ENCODE peak calls at places on chromosome 5, in six cellular contexts. Q, Z, P, Y, A and M are unnamed samples. For H3K36me3, the result is how much of the 10 kb centered on the place peaks cover.

GRCh38 chr5:168174376-168174775 is 117.1 kb upstream of the WWC1 start:
- DNase-seq in Q (no peak), P (no peak), A (no peak), Y (no peak), Z (no peak), M (no peak)

GRCh38 chr5:56816546-56817081 is 1.3 kb downstream of the MAP3K1 start:
- DNase-seq in P (peak), A (peak), Y (peak), Q (peak), Z (peak), M (peak)

GRCh38 chr5:125890387-125890955 is 532.7 kb upstream of the GRAMD2B start:
- DNase-seq in A (no peak), Z (no peak), Q (no peak), P (no peak), Y (no peak), M (no peak)

GRCh38 chr5:179343021-179343781 is 2.1 kb downstream of the ADAMTS2 start:
- DNase-seq in P (no peak), Q (no peak), Z (no peak), Y (no peak), A (no peak), M (no peak)

GRCh38 chr5:71789746-71790145 is 70.7 kb downstream of the CARTPT start:
- DNase-seq in Y (no peak), A (no peak), Q (no peak), Z (no peak), P (no peak), M (no peak)

GRCh38 chr5:172833691-172834569 is at the start of gene ERGIC1:
- DNase-seq in Q (peak), P (peak), Y (peak), Z (peak), A (peak), M (peak)

GRCh38 chr5:109049565-109049964 is 301.9 kb downstream of the FER start:
- DNase-seq in P (no peak), Q (no peak), Z (no peak), Y (no peak), A (no peak), M (no peak)

GRCh38 chr5:126446498-126447224 is 23.5 kb downstream of the GRAMD2B start:
- DNase-seq in P (peak), Q (peak), A (peak), Y (no peak), Z (no peak), M (no peak)

GRCh38 chr5:141853895-141854626 is 24.1 kb downstream of the PCDH1 start:
- DNase-seq in Q (no peak), A (no peak), Y (no peak), Z (no peak), P (no peak), M (no peak)

GRCh38 chr5:32283061-32283460 is 29.7 kb downstream of the MTMR12 start:
- DNase-seq in P (no peak), Y (no peak), Z (no peak), Q (no peak), A (no peak), M (no peak)

GRCh38 chr5:1793301-1793740 is 6.3 kb downstream of the MRPL36 start:
- DNase-seq in P (no peak), Z (no peak), Y (no peak), Q (no peak), A (no peak), M (no peak)

GRCh38 chr5:122760281-122760680 is 14.6 kb upstream of the SNX2 start:
- DNase-seq in A (no peak), Q (no peak), Y (no peak), Z (no peak), P (no peak), M (no peak)

GRCh38 chr5:95533761-95534160 is 21.0 kb downstream of the SKIC3 start:
- DNase-seq in A (no peak), Z (no peak), Q (no peak), Y (no peak), P (no peak), M (no peak)

GRCh38 chr5:95531491-95531890 is 23.3 kb downstream of the SKIC3 start:
- DNase-seq in Y (no peak), Q (no peak), A (no peak), P (no peak), Z (no peak), M (no peak)

GRCh38 chr5:95530441-95530840 is 24.3 kb downstream of the SKIC3 start:
- DNase-seq in A (no peak), P (no peak), Z (no peak), Y (no peak), Q (no peak), M (no peak)

GRCh38 chr5:95532415-95532814 is 22.4 kb downstream of the SKIC3 start:
- DNase-seq in P (no peak), Y (no peak), Q (no peak), A (no peak), Z (no peak), M (no peak)

GRCh38 chr5:95533106-95533505 is 21.7 kb downstream of the SKIC3 start:
- DNase-seq in Q (no peak), P (no peak), Y (no peak), Z (no peak), A (no peak), M (no peak)
- H3K36me3 ChIP-seq in Q (under half), P (under half), Y (half or more), Z (under half), A (half or more), M (under half)

DNA sequence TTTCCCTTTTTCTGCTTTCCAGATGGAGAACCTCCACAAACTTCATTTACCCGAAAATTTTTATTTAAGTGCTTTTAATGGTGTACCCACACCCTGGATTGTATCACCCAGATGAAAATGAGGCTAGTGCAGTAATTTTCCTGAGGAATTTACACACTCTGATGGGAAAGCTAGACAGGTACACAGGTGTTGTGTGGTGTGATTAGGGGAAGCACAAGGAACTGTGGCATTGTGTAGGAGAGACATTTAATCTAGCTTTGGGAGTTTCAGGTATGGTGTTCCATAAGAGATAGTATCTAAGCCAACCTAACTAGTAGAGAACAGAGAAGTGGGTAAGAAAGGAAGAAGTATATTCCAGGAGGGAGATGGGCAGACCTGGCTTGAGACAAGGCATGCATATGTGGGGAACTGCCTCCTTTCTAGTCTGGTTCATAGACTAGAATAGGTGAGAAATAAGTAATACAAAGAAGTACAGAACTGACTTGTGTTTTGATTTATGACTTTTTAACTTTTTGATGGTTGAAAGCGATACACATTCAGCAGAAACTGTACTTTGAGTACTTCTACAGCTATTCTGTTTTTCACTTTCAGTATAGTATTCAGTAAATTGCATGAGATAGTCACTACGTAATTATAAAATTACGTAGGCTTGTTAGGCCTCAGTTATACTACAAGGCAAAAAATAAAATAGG is 22.9 kb upstream of the ROPN1L start:
- DNase-seq in Y (no peak), Q (no peak), P (no peak), Z (no peak), A (no peak), M (no peak)
- H3K36me3 ChIP-seq in Y (half or more), Q (under half), P (half or more), Z (under half), A (half or more), M (under half)

GRCh38 chr5:149550608-149551226 is 522 bp downstream of the CSNK1A1 start:
- DNase-seq in Z (no peak), Q (peak), A (no peak), P (no peak), Y (no peak), M (no peak)
- H3K36me3 ChIP-seq in Z (under half), Q (under half), A (half or more), P (under half), Y (under half), M (under half)

GRCh38 chr5:150399158-150400019 is 13.3 kb downstream of the CD74 start:
- DNase-seq in Y (no peak), Z (no peak), Q (no peak), A (no peak), P (no peak), M (no peak)
- H3K36me3 ChIP-seq in Y (half or more), Z (under half), Q (under half), A (half or more), P (under half), M (under half)

GRCh38 chr5:177430146-177430951 is 3.9 kb downstream of the GRK6 start:
- DNase-seq in A (no peak), P (no peak), Y (no peak), Z (no peak), Q (no peak), M (peak)
- H3K36me3 ChIP-seq in A (under half), P (under half), Y (under half), Z (under half), Q (under half), M (under half)

DNA sequence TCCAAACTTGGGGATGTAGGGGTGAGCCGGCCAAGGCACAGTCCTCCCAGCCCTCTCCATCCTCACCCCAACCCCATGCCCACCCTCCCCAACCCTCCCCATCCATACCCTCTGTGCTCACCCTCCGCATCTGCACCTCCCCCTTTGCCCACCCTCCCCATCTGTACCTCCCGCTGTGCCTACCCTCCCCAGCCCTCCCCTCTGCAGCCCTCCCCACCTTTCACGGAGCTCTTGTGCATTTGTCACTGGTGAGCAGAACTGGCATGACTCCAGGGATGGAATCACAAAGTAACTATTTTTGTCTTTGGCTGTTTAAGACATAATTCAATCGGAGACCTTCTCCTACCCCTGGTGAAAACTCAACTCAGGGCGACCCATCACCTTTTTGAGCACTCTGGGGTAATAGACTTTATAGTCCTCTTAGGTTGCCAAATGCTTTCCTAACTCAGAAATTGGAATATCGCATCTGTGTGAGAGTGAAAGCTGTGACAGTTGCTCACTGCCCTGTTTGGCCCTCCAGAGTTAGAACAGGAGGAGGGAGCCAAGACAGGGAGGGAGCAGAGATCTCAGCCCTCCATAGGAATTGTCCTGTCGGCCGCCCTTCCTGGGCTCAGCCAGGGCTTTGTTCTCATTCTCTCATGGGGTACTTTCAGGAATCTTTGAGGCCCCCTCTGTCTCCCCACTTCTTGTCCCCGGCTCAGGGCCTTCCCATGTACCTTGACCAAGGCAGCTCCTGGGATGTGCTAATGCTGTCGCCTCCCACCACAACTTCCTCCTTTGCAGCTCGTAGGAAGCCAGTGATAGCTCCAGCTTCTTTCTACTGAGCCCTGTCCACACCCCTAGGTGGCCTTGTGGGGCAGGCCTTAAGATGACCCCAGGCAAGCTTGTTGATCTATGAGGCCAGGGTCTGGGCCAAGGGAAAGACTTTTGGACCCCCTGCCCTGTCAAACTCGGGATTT is 36.2 kb downstream of the OTULIN start:
- DNase-seq in P (no peak), Q (no peak), Y (no peak), Z (no peak), A (no peak), M (no peak)
- H3K36me3 ChIP-seq in P (under half), Q (under half), Y (half or more), Z (under half), A (half or more), M (under half)

GRCh38 chr5:171392585-171393159 is 5.0 kb downstream of the NPM1 start:
- DNase-seq in P (no peak), Y (no peak), Z (no peak), A (no peak), Q (no peak), M (no peak)
- H3K36me3 ChIP-seq in P (half or more), Y (half or more), Z (under half), A (half or more), Q (under half), M (under half)